ENCODE peak calls at places on chromosomes 13 and 19, in nine cellular contexts. One of them, this sample, is unnamed.

GRCh38 chr19:51439021-51439465 is 19.2 kb downstream of the SIGLEC8 start:
- DNase-seq in left ventricle myocardium inferior: no peak
- DNase-seq in RWPE1: peak
- DNase-seq in spleen: peak
- DNase-seq in cardiac fibroblast: peak
- DNase-seq in AG10803: peak
- DNase-seq in stomach: no peak
- DNase-seq in fibroblast of villous mesenchyme: peak
- DNase-seq in GM10248: no peak
- DNase-seq in this sample: no peak

GRCh38 chr13:40254394-40254793 is 412.0 kb downstream of the FOXO1 start:
- DNase-seq in left ventricle myocardium inferior: no peak
- DNase-seq in RWPE1: no peak
- DNase-seq in spleen: no peak
- DNase-seq in cardiac fibroblast: no peak
- DNase-seq in AG10803: no peak
- DNase-seq in stomach: no peak
- DNase-seq in fibroblast of villous mesenchyme: no peak
- DNase-seq in GM10248: no peak
- DNase-seq in this sample: no peak

GRCh38 chr13:44249439-44249838 is 124.2 kb upstream of the SERP2 start:
- DNase-seq in left ventricle myocardium inferior: peak
- DNase-seq in RWPE1: no peak
- DNase-seq in spleen: no peak
- DNase-seq in cardiac fibroblast: peak
- DNase-seq in AG10803: peak
- DNase-seq in stomach: no peak
- DNase-seq in fibroblast of villous mesenchyme: peak
- DNase-seq in GM10248: no peak
- DNase-seq in this sample: no peak

GRCh38 chr13:87889241-87889640 is 218.1 kb downstream of the SLITRK5 start:
- DNase-seq in left ventricle myocardium inferior: no peak
- DNase-seq in RWPE1: no peak
- DNase-seq in spleen: no peak
- DNase-seq in cardiac fibroblast: no peak
- DNase-seq in AG10803: no peak
- DNase-seq in stomach: no peak
- DNase-seq in fibroblast of villous mesenchyme: no peak
- DNase-seq in GM10248: no peak
- DNase-seq in this sample: no peak

GRCh38 chr19:927044-927706 is 1.3 kb downstream of the ARID3A start:
- DNase-seq in left ventricle myocardium inferior: peak
- DNase-seq in RWPE1: no peak
- DNase-seq in spleen: peak
- DNase-seq in cardiac fibroblast: peak
- DNase-seq in AG10803: peak
- DNase-seq in stomach: peak
- DNase-seq in fibroblast of villous mesenchyme: peak
- DNase-seq in GM10248: no peak
- DNase-seq in this sample: peak

GRCh38 chr13:113584870-113585671 is 518 bp downstream of the TFDP1 start:
- DNase-seq in left ventricle myocardium inferior: no peak
- DNase-seq in RWPE1: peak
- DNase-seq in spleen: peak
- DNase-seq in cardiac fibroblast: no peak
- DNase-seq in AG10803: no peak
- DNase-seq in stomach: peak
- DNase-seq in fibroblast of villous mesenchyme: peak
- DNase-seq in GM10248: peak
- DNase-seq in this sample: peak

GRCh38 chr13:94300401-94300800 is 179.1 kb downstream of the DCT start:
- DNase-seq in left ventricle myocardium inferior: no peak
- DNase-seq in RWPE1: no peak
- DNase-seq in spleen: no peak
- DNase-seq in cardiac fibroblast: no peak
- DNase-seq in AG10803: no peak
- DNase-seq in stomach: no peak
- DNase-seq in fibroblast of villous mesenchyme: no peak
- DNase-seq in GM10248: no peak
- DNase-seq in this sample: no peak

GRCh38 chr13:100392709-100393630 is 195.6 kb downstream of the GGACT start:
- DNase-seq in left ventricle myocardium inferior: peak
- DNase-seq in RWPE1: peak
- DNase-seq in spleen: no peak
- DNase-seq in cardiac fibroblast: peak
- DNase-seq in AG10803: peak
- DNase-seq in stomach: peak
- DNase-seq in fibroblast of villous mesenchyme: peak
- DNase-seq in GM10248: peak
- DNase-seq in this sample: peak

GRCh38 chr13:28136916-28137315 is 1.4 kb upstream of the PAN3 start:
- DNase-seq in left ventricle myocardium inferior: no peak
- DNase-seq in RWPE1: no peak
- DNase-seq in spleen: no peak
- DNase-seq in cardiac fibroblast: no peak
- DNase-seq in AG10803: no peak
- DNase-seq in stomach: no peak
- DNase-seq in fibroblast of villous mesenchyme: no peak
- DNase-seq in GM10248: peak
- DNase-seq in this sample: no peak

GRCh38 chr13:73835138-73835721 is 299.0 kb downstream of the KLF12 start:
- DNase-seq in left ventricle myocardium inferior: no peak
- DNase-seq in RWPE1: peak
- DNase-seq in spleen: no peak
- DNase-seq in cardiac fibroblast: peak
- DNase-seq in AG10803: peak
- DNase-seq in stomach: no peak
- DNase-seq in fibroblast of villous mesenchyme: peak
- DNase-seq in GM10248: peak
- DNase-seq in this sample: no peak

GRCh38 chr13:50127726-50128291 is 112.6 kb downstream of the KCNRG start:
- DNase-seq in left ventricle myocardium inferior: no peak
- DNase-seq in RWPE1: no peak
- DNase-seq in spleen: peak
- DNase-seq in cardiac fibroblast: no peak
- DNase-seq in AG10803: no peak
- DNase-seq in stomach: no peak
- DNase-seq in fibroblast of villous mesenchyme: no peak
- DNase-seq in GM10248: no peak
- DNase-seq in this sample: no peak

GRCh38 chr13:83229574-83230300 is 652.5 kb downstream of the SLITRK1 start:
- DNase-seq in left ventricle myocardium inferior: no peak
- DNase-seq in RWPE1: no peak
- DNase-seq in spleen: no peak
- DNase-seq in cardiac fibroblast: peak
- DNase-seq in AG10803: peak
- DNase-seq in stomach: no peak
- DNase-seq in fibroblast of villous mesenchyme: no peak
- DNase-seq in GM10248: no peak
- DNase-seq in this sample: no peak

GRCh38 chr19:51272183-51272817 is 21.4 kb downstream of the SIGLECL1 start:
- DNase-seq in left ventricle myocardium inferior: no peak
- DNase-seq in RWPE1: no peak
- DNase-seq in spleen: peak
- DNase-seq in cardiac fibroblast: no peak
- DNase-seq in AG10803: no peak
- DNase-seq in stomach: no peak
- DNase-seq in fibroblast of villous mesenchyme: no peak
- DNase-seq in GM10248: no peak
- DNase-seq in this sample: no peak

GRCh38 chr19:15210323-15210774 is 9.6 kb upstream of the NOTCH3 start:
- DNase-seq in left ventricle myocardium inferior: peak
- DNase-seq in RWPE1: peak
- DNase-seq in spleen: peak
- DNase-seq in cardiac fibroblast: peak
- DNase-seq in AG10803: peak
- DNase-seq in stomach: no peak
- DNase-seq in fibroblast of villous mesenchyme: peak
- DNase-seq in GM10248: no peak
- DNase-seq in this sample: no peak

GRCh38 chr13:114101831-114102520 is 30.4 kb downstream of the RASA3 start:
- DNase-seq in left ventricle myocardium inferior: no peak
- DNase-seq in RWPE1: no peak
- DNase-seq in spleen: peak
- DNase-seq in cardiac fibroblast: no peak
- DNase-seq in AG10803: no peak
- DNase-seq in stomach: no peak
- DNase-seq in fibroblast of villous mesenchyme: no peak
- DNase-seq in GM10248: no peak
- DNase-seq in this sample: no peak

GRCh38 chr19:33398361-33399060 is 25.0 kb downstream of the CEBPG start:
- DNase-seq in left ventricle myocardium inferior: no peak
- DNase-seq in RWPE1: no peak
- DNase-seq in spleen: peak
- DNase-seq in cardiac fibroblast: no peak
- DNase-seq in AG10803: no peak
- DNase-seq in stomach: no peak
- DNase-seq in fibroblast of villous mesenchyme: no peak
- DNase-seq in GM10248: no peak
- DNase-seq in this sample: no peak

GRCh38 chr19:33399081-33399744 is 25.7 kb downstream of the CEBPG start:
- DNase-seq in left ventricle myocardium inferior: no peak
- DNase-seq in RWPE1: no peak
- DNase-seq in spleen: peak
- DNase-seq in cardiac fibroblast: no peak
- DNase-seq in AG10803: no peak
- DNase-seq in stomach: no peak
- DNase-seq in fibroblast of villous mesenchyme: no peak
- DNase-seq in GM10248: no peak
- DNase-seq in this sample: no peak

GRCh38 chr19:33396701-33397535 is 23.4 kb downstream of the CEBPG start:
- DNase-seq in left ventricle myocardium inferior: peak
- DNase-seq in RWPE1: no peak
- DNase-seq in spleen: peak
- DNase-seq in cardiac fibroblast: peak
- DNase-seq in AG10803: no peak
- DNase-seq in stomach: no peak
- DNase-seq in fibroblast of villous mesenchyme: no peak
- DNase-seq in GM10248: no peak
- DNase-seq in this sample: no peak

GRCh38 chr19:33395561-33396550 is 22.3 kb downstream of the CEBPG start:
- DNase-seq in left ventricle myocardium inferior: peak
- DNase-seq in RWPE1: no peak
- DNase-seq in spleen: peak
- DNase-seq in cardiac fibroblast: peak
- DNase-seq in AG10803: peak
- DNase-seq in stomach: peak
- DNase-seq in fibroblast of villous mesenchyme: no peak
- DNase-seq in GM10248: no peak
- DNase-seq in this sample: no peak

GRCh38 chr19:33397536-33398360 is 24.2 kb downstream of the CEBPG start:
- DNase-seq in left ventricle myocardium inferior: no peak
- DNase-seq in RWPE1: no peak
- DNase-seq in spleen: peak
- DNase-seq in cardiac fibroblast: no peak
- DNase-seq in AG10803: no peak
- DNase-seq in stomach: no peak
- DNase-seq in fibroblast of villous mesenchyme: no peak
- DNase-seq in GM10248: no peak
- DNase-seq in this sample: peak
- TF ChIP-seq CTCF in left ventricle myocardium inferior: peak
- TF ChIP-seq CTCF in RWPE1: no peak
- TF ChIP-seq CTCF in spleen: no peak
- TF ChIP-seq CTCF in cardiac fibroblast: peak
- TF ChIP-seq CTCF in AG10803: peak
- TF ChIP-seq CTCF in stomach: no peak
- TF ChIP-seq CTCF in fibroblast of villous mesenchyme: peak
- TF ChIP-seq CTCF in GM10248: no peak
- TF ChIP-seq CTCF in this sample: no peak

DNA sequence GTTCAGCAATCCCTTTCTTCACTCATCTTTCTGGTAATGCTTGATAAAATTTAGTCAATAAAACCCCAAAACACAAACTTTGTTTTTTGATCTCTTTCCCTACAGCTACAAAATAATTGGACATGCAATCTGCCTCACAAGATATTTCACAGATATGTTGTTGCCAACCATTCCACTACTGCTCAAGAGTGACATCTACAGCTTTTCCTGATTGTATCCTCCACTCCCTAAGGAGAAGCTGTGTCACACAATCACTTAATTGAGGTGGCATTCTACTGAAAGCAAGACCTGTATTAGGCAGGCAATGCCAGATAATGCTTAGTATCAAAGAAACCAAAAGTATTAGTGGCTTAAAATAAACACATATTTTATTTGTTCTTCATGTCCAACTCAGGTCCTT is 1646.2 kb upstream of the SPRY2 start:
- DNase-seq in left ventricle myocardium inferior: no peak
- DNase-seq in RWPE1: no peak
- DNase-seq in spleen: no peak
- DNase-seq in cardiac fibroblast: no peak
- DNase-seq in AG10803: no peak
- DNase-seq in stomach: no peak
- DNase-seq in fibroblast of villous mesenchyme: no peak
- DNase-seq in GM10248: no peak
- DNase-seq in this sample: no peak
- TF ChIP-seq CTCF in left ventricle myocardium inferior: no peak
- TF ChIP-seq CTCF in RWPE1: no peak
- TF ChIP-seq CTCF in spleen: no peak
- TF ChIP-seq CTCF in cardiac fibroblast: no peak
- TF ChIP-seq CTCF in AG10803: no peak
- TF ChIP-seq CTCF in stomach: no peak
- TF ChIP-seq CTCF in fibroblast of villous mesenchyme: no peak
- TF ChIP-seq CTCF in GM10248: no peak
- TF ChIP-seq CTCF in this sample: no peak

GRCh38 chr19:35555301-35556005 is 8.0 kb downstream of the ATP4A start:
- DNase-seq in left ventricle myocardium inferior: no peak
- DNase-seq in RWPE1: no peak
- DNase-seq in spleen: peak
- DNase-seq in cardiac fibroblast: peak
- DNase-seq in AG10803: peak
- DNase-seq in stomach: no peak
- DNase-seq in fibroblast of villous mesenchyme: peak
- DNase-seq in GM10248: no peak
- DNase-seq in this sample: no peak
- TF ChIP-seq CTCF in left ventricle myocardium inferior: no peak
- TF ChIP-seq CTCF in RWPE1: peak
- TF ChIP-seq CTCF in spleen: no peak
- TF ChIP-seq CTCF in cardiac fibroblast: peak
- TF ChIP-seq CTCF in AG10803: peak
- TF ChIP-seq CTCF in stomach: peak
- TF ChIP-seq CTCF in fibroblast of villous mesenchyme: peak
- TF ChIP-seq CTCF in GM10248: peak
- TF ChIP-seq CTCF in this sample: no peak

DNA sequence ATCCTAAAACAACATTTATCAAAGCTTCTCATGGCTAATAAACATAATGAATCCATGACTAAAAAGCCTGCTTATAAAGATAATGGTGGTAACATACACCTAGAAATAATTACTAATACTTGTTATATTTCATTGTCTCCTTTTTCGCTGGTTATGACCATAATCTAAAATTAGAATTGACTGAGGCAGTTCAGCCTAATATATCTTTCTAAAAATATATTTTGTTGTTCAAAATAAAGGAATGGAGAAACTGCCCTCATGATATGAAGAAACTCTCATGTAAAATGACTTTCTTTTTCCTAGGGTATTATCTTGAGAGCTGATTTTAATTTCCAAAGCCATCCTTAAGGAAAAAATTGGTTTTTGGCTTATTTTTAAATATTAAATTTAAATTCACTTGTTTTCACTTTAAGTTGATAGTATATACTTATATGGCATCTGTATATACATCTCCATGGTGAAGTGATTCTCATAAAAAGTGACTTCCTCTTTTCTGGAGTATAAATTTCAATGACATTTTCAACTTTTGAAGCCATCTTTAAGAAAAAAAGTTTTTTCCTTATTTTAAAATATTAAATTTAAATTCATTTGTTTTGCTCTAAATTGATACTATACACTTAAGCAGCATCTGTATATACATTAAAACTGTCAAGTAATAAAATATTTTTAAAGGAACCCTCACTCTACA is 204.6 kb downstream of the VWA8 start:
- DNase-seq in left ventricle myocardium inferior: no peak
- DNase-seq in RWPE1: no peak
- DNase-seq in spleen: no peak
- DNase-seq in cardiac fibroblast: no peak
- DNase-seq in AG10803: no peak
- DNase-seq in stomach: no peak
- DNase-seq in fibroblast of villous mesenchyme: no peak
- DNase-seq in GM10248: no peak
- DNase-seq in this sample: no peak
- TF ChIP-seq CTCF in left ventricle myocardium inferior: no peak
- TF ChIP-seq CTCF in RWPE1: no peak
- TF ChIP-seq CTCF in spleen: no peak
- TF ChIP-seq CTCF in cardiac fibroblast: no peak
- TF ChIP-seq CTCF in AG10803: no peak
- TF ChIP-seq CTCF in stomach: no peak
- TF ChIP-seq CTCF in fibroblast of villous mesenchyme: no peak
- TF ChIP-seq CTCF in GM10248: no peak
- TF ChIP-seq CTCF in this sample: no peak

This sample was measured in pancreas.